ENCODE peak calls at places on chromosomes 2 and 18, in five cellular contexts. One of them, this sample, is unnamed.

GRCh38 chr2:138223321-138223720 is 259.0 kb downstream of the HNMT start:
- DNase-seq in HCT116: no peak
- DNase-seq in endothelial cell of umbilical vein: no peak
- DNase-seq in H1: no peak
- DNase-seq in K562: no peak
- DNase-seq in this sample: no peak

GRCh38 chr2:45964945-45965344 is 313.5 kb downstream of the PRKCE start:
- DNase-seq in HCT116: no peak
- DNase-seq in endothelial cell of umbilical vein: peak; percentile 68
- DNase-seq in H1: no peak
- DNase-seq in K562: no peak
- DNase-seq in this sample: no peak

GRCh38 chr18:58785171-58785805 is 79.4 kb upstream of the ZNF532 start:
- DNase-seq in HCT116: peak; percentile 88
- DNase-seq in endothelial cell of umbilical vein: peak; percentile 69
- DNase-seq in H1: peak; percentile 49
- DNase-seq in K562: no peak
- DNase-seq in this sample: no peak

GRCh38 chr2:182625814-182626213 is 90.2 kb upstream of the DNAJC10 start:
- DNase-seq in HCT116: no peak
- DNase-seq in endothelial cell of umbilical vein: no peak
- DNase-seq in H1: no peak
- DNase-seq in K562: no peak
- DNase-seq in this sample: no peak

GRCh38 chr2:10028988-10029874 is 14.1 kb upstream of the KLF11 start:
- DNase-seq in HCT116: no peak
- DNase-seq in endothelial cell of umbilical vein: peak; percentile 19
- DNase-seq in H1: no peak
- DNase-seq in K562: peak; percentile 94
- DNase-seq in this sample: no peak

GRCh38 chr18:3595282-3596273 is 145.6 kb downstream of the TGIF1 start:
- DNase-seq in HCT116: no peak
- DNase-seq in endothelial cell of umbilical vein: peak; percentile 98
- DNase-seq in H1: no peak
- DNase-seq in K562: peak; percentile 86
- DNase-seq in this sample: no peak

GRCh38 chr18:46019956-46020355 is 52.1 kb downstream of the PSTPIP2 start:
- DNase-seq in HCT116: no peak
- DNase-seq in endothelial cell of umbilical vein: no peak
- DNase-seq in H1: no peak
- DNase-seq in K562: no peak
- DNase-seq in this sample: no peak

GRCh38 chr2:24049485-24050021 is at the start of gene FKBP1B:
- DNase-seq in HCT116: peak; percentile 41
- DNase-seq in endothelial cell of umbilical vein: peak; percentile 47
- DNase-seq in H1: peak; percentile 64
- DNase-seq in K562: peak; percentile 80
- DNase-seq in this sample: no peak

GRCh38 chr18:31634331-31634713 is 42.6 kb downstream of the TTR start:
- DNase-seq in HCT116: no peak
- DNase-seq in endothelial cell of umbilical vein: no peak
- DNase-seq in H1: no peak
- DNase-seq in K562: no peak
- DNase-seq in this sample: no peak

GRCh38 chr18:72637319-72638113 is 93.4 kb upstream of the CBLN2 start:
- DNase-seq in HCT116: no peak
- DNase-seq in endothelial cell of umbilical vein: no peak
- DNase-seq in H1: no peak
- DNase-seq in K562: no peak
- DNase-seq in this sample: no peak

GRCh38 chr2:30379481-30379880 is 67.6 kb upstream of the LCLAT1 start:
- DNase-seq in HCT116: no peak
- DNase-seq in endothelial cell of umbilical vein: no peak
- DNase-seq in H1: no peak
- DNase-seq in K562: no peak
- DNase-seq in this sample: no peak

GRCh38 chr18:13382683-13382989 is 164.1 kb downstream of the LDLRAD4 start:
- DNase-seq in HCT116: no peak
- DNase-seq in endothelial cell of umbilical vein: no peak
- DNase-seq in H1: no peak
- DNase-seq in K562: no peak
- DNase-seq in this sample: no peak

GRCh38 chr18:74732380-74732779 is 134.7 kb downstream of the ZNF407 start:
- DNase-seq in HCT116: no peak
- DNase-seq in endothelial cell of umbilical vein: no peak
- DNase-seq in H1: no peak
- DNase-seq in K562: no peak
- DNase-seq in this sample: no peak

GRCh38 chr18:45343365-45343764 is 271.9 kb upstream of the SLC14A2 start:
- DNase-seq in HCT116: no peak
- DNase-seq in endothelial cell of umbilical vein: no peak
- DNase-seq in H1: no peak
- DNase-seq in K562: no peak
- DNase-seq in this sample: no peak

GRCh38 chr2:15142069-15142689 is 419.0 kb downstream of the NBAS start:
- DNase-seq in HCT116: no peak
- DNase-seq in endothelial cell of umbilical vein: no peak
- DNase-seq in H1: no peak
- DNase-seq in K562: no peak
- DNase-seq in this sample: no peak

GRCh38 chr2:146602383-146602782 is 1242.4 kb upstream of the ACVR2A start:
- DNase-seq in HCT116: no peak
- DNase-seq in endothelial cell of umbilical vein: no peak
- DNase-seq in H1: no peak
- DNase-seq in K562: no peak
- DNase-seq in this sample: no peak

GRCh38 chr18:73848656-73849055 is 299.0 kb downstream of the FBXO15 start:
- DNase-seq in HCT116: no peak
- DNase-seq in endothelial cell of umbilical vein: no peak
- DNase-seq in H1: no peak
- DNase-seq in K562: no peak
- DNase-seq in this sample: no peak

GRCh38 chr2:212042562-212042961 is 496.0 kb downstream of the ERBB4 start:
- DNase-seq in HCT116: no peak
- DNase-seq in endothelial cell of umbilical vein: no peak
- DNase-seq in H1: no peak
- DNase-seq in K562: no peak
- DNase-seq in this sample: no peak

GRCh38 chr2:196902828-196903227 is 23.7 kb downstream of the PGAP1 start:
- DNase-seq in HCT116: no peak
- DNase-seq in endothelial cell of umbilical vein: no peak
- DNase-seq in H1: no peak
- DNase-seq in K562: no peak
- DNase-seq in this sample: no peak

GRCh38 chr2:95390272-95390880 is 12.1 kb upstream of the FAHD2A start:
- DNase-seq in HCT116: no peak
- DNase-seq in endothelial cell of umbilical vein: no peak
- DNase-seq in H1: no peak
- DNase-seq in K562: no peak
- DNase-seq in this sample: no peak

GRCh38 chr18:63152096-63152495 is 167.5 kb downstream of the BCL2 start:
- DNase-seq in HCT116: no peak
- DNase-seq in endothelial cell of umbilical vein: no peak
- DNase-seq in H1: no peak
- DNase-seq in K562: no peak
- DNase-seq in this sample: no peak

GRCh38 chr18:43886341-43886740 is 609.1 kb upstream of the SYT4 start:
- DNase-seq in HCT116: no peak
- DNase-seq in endothelial cell of umbilical vein: no peak
- DNase-seq in H1: no peak
- DNase-seq in K562: no peak
- DNase-seq in this sample: no peak

GRCh38 chr2:47639469-47639868 is 143.5 kb upstream of the MSH6 start:
- DNase-seq in HCT116: no peak
- DNase-seq in endothelial cell of umbilical vein: no peak
- DNase-seq in H1: no peak
- DNase-seq in K562: peak; percentile 12
- DNase-seq in this sample: no peak

GRCh38 chr2:85418132-85419008 is at the start of gene SH2D6:
- DNase-seq in HCT116: peak; percentile 52
- DNase-seq in endothelial cell of umbilical vein: peak; percentile 86
- DNase-seq in H1: no peak
- DNase-seq in K562: peak; percentile 93
- DNase-seq in this sample: peak; percentile 12

GRCh38 chr2:108226570-108226969 is 13.2 kb upstream of the SULT1C3 start:
- DNase-seq in HCT116: no peak
- DNase-seq in endothelial cell of umbilical vein: no peak
- DNase-seq in H1: no peak
- DNase-seq in K562: no peak
- DNase-seq in this sample: no peak

GRCh38 chr2:173755798-173756197 is 209.4 kb downstream of the SP3 start:
- DNase-seq in HCT116: no peak
- DNase-seq in endothelial cell of umbilical vein: no peak
- DNase-seq in H1: no peak
- DNase-seq in K562: no peak
- DNase-seq in this sample: no peak

GRCh38 chr2:182266909-182267308 is 159.9 kb downstream of the PDE1A start:
- DNase-seq in HCT116: no peak
- DNase-seq in endothelial cell of umbilical vein: no peak
- DNase-seq in H1: no peak
- DNase-seq in K562: no peak
- DNase-seq in this sample: no peak

GRCh38 chr2:98607741-98608117 is 583 bp downstream of the COA5 start:
- DNase-seq in HCT116: no peak
- DNase-seq in endothelial cell of umbilical vein: no peak
- DNase-seq in H1: no peak
- DNase-seq in K562: no peak
- DNase-seq in this sample: no peak

GRCh38 chr2:54999182-54999581 is 51.1 kb downstream of the RTN4 start:
- DNase-seq in HCT116: no peak
- DNase-seq in endothelial cell of umbilical vein: no peak
- DNase-seq in H1: no peak
- DNase-seq in K562: peak; percentile 48
- DNase-seq in this sample: no peak
- TF ChIP-seq POLR2AphosphoS5 in HCT116: no peak
- TF ChIP-seq POLR2AphosphoS5 in endothelial cell of umbilical vein: no peak
- TF ChIP-seq POLR2AphosphoS5 in H1: no peak
- TF ChIP-seq POLR2AphosphoS5 in K562: no peak
- TF ChIP-seq POLR2AphosphoS5 in this sample: no peak

DNA sequence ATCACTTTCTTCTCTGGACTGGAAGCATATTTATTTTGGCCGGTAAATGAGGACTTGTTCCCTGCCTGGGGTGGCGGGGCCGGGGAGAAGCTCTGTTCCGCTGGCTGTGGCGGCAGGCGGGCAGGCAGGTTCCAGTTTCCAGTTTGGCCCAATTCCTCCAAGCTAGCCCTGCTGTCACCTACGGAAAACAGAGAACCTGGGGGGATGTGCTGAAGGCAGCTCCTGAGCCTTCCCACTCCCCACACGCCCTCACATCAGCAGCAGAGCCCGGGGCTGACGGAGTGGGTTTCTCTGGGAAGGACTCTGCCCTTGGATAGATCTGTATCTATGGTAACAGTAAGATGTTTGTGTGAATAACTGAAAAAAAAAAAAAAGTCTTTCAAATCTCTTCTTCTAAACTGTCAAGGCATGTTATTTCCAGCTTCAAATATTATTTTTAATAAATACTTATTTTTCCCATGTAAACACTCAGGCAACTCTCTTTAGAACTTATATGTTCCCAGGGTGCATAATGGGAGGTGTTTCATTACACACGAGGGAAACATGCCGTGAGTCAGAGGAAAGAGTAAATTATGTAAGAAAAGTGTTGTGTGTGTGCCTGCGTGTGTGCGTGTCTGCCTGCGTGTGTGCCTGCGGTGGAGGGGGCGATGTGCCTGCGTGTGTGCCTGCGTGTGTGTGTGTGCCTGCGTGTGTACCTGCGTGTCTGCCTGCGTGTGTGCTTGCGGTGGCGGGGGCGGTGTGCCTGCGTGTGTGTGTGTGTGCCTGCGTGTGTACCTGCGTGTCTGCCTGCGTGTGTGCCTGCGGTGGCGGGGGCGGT is 116.1 kb upstream of the ZNF516 start:
- DNase-seq in HCT116: no peak
- DNase-seq in endothelial cell of umbilical vein: no peak
- DNase-seq in H1: no peak
- DNase-seq in K562: no peak
- DNase-seq in this sample: no peak
- H3K9ac ChIP-seq in HCT116: no peak overlapping the region
- H3K9ac ChIP-seq in endothelial cell of umbilical vein: no peak overlapping the region
- H3K9ac ChIP-seq in H1: no peak overlapping the region
- H3K9ac ChIP-seq in K562: no peak overlapping the region
- H3K9ac ChIP-seq in this sample: no peak overlapping the region

DNA sequence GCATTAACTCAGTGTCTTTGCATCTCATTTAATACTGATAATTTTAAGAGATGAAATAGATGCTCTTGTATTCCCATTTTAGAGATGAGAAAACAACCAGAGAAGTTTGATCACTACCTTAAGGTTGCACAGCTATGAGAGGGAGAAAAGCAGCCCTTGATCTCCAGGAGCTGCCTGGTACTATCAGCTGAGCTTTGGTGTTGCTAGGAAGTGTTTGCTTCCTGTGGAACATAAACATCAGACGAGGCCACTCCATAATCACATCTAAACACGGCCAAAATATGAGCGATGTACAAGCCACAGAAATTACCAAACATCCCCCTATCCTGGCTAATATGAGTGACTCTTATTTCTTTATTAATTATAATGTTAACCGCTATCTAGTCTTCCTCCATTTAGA is 620 bp upstream of the WDFY1 start:
- DNase-seq in HCT116: no peak
- DNase-seq in endothelial cell of umbilical vein: peak; percentile 33
- DNase-seq in H1: no peak
- DNase-seq in K562: no peak
- DNase-seq in this sample: no peak
- H3K4me3 ChIP-seq in HCT116: peak overlapping the region; percentile 75
- H3K4me3 ChIP-seq in endothelial cell of umbilical vein: no peak overlapping the region
- H3K4me3 ChIP-seq in H1: no peak overlapping the region
- H3K4me3 ChIP-seq in K562: no peak overlapping the region
- H3K4me3 ChIP-seq in this sample: peak overlapping the region; percentile 86

GRCh38 chr2:11899264-11899818 is 152.9 kb downstream of the LPIN1 start:
- DNase-seq in HCT116: no peak
- DNase-seq in endothelial cell of umbilical vein: no peak
- DNase-seq in H1: no peak
- DNase-seq in K562: no peak
- DNase-seq in this sample: no peak

GRCh38 chr2:11904029-11904428 is 157.6 kb downstream of the LPIN1 start:
- DNase-seq in HCT116: no peak
- DNase-seq in endothelial cell of umbilical vein: no peak
- DNase-seq in H1: no peak
- DNase-seq in K562: peak; percentile 25
- DNase-seq in this sample: no peak

GRCh38 chr2:11901351-11902069 is 155.1 kb downstream of the LPIN1 start:
- DNase-seq in HCT116: no peak
- DNase-seq in endothelial cell of umbilical vein: no peak
- DNase-seq in H1: no peak
- DNase-seq in K562: peak; percentile 64
- DNase-seq in this sample: no peak

GRCh38 chr2:11899896-11900295 is 153.5 kb downstream of the LPIN1 start:
- DNase-seq in HCT116: no peak
- DNase-seq in endothelial cell of umbilical vein: no peak
- DNase-seq in H1: no peak
- DNase-seq in K562: no peak
- DNase-seq in this sample: no peak

DNA sequence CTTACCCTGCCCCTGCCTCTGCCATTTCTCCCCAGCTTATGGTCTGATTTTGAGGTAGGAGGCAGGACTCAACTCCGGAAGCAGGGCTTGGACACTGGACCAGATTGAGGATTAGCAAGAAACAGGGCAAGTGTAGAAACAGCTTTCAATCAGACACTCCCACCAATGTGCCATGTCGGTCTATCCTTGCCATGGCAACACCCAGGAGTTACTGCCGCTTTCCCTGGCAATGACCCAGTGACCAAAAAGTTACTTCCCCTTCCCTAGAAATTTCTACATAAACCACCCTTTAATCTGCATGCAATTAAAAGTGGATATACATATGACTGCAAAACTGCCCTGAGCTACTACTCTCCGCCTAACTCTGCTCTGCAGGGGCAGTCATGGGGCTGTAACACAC is 156.7 kb downstream of the LPIN1 start:
- DNase-seq in HCT116: no peak
- DNase-seq in endothelial cell of umbilical vein: no peak
- DNase-seq in H1: no peak
- DNase-seq in K562: no peak
- DNase-seq in this sample: no peak
- TF ChIP-seq POLR2AphosphoS5 in HCT116: no peak
- TF ChIP-seq POLR2AphosphoS5 in endothelial cell of umbilical vein: no peak
- TF ChIP-seq POLR2AphosphoS5 in H1: no peak
- TF ChIP-seq POLR2AphosphoS5 in K562: no peak
- TF ChIP-seq POLR2AphosphoS5 in this sample: no peak